ENCODE peak calls at places on chromosomes 3 and 15, in five cellular contexts. S, P, E, R and U are unnamed samples.

GRCh38 chr3:60301142-60301541 is 950.1 kb downstream of the FHIT start:
- DNase-seq in S (no peak), P (peak), E (peak), R (peak), U (no peak)

GRCh38 chr3:134463676-134464611 is 21.8 kb downstream of the ANAPC13 start:
- DNase-seq in S (peak), P (peak), E (peak), R (peak), U (peak)

GRCh38 chr3:86269364-86270155 is 721.4 kb downstream of the VGLL3 start:
- DNase-seq in S (no peak), P (no peak), E (no peak), R (no peak), U (no peak)

GRCh38 chr3:158642005-158642404 is 2.3 kb upstream of the GFM1 start:
- DNase-seq in S (no peak), P (no peak), E (no peak), R (no peak), U (no peak)

GRCh38 chr3:120506828-120507774 is 56.3 kb upstream of the FSTL1 start:
- DNase-seq in S (peak), P (no peak), E (peak), R (peak), U (peak)

GRCh38 chr3:45677045-45677436 is 12.2 kb upstream of the SACM1L start:
- DNase-seq in S (peak), P (peak), E (peak), R (peak), U (peak)

GRCh38 chr3:72894941-72895552 is 7.2 kb downstream of the GXYLT2 start:
- DNase-seq in S (no peak), P (no peak), E (no peak), R (no peak), U (no peak)

GRCh38 chr15:62257991-62258390 is 92.9 kb upstream of the C2CD4B start:
- DNase-seq in S (no peak), P (no peak), E (no peak), R (no peak), U (no peak)

GRCh38 chr3:44915702-44916438 is 41.5 kb downstream of the TGM4 start:
- DNase-seq in S (no peak), P (no peak), E (no peak), R (peak), U (no peak)

GRCh38 chr3:56812749-56813655 is 11.3 kb upstream of the ARHGEF3 start:
- DNase-seq in S (no peak), P (peak), E (peak), R (peak), U (no peak)

GRCh38 chr3:126447456-126448106 is 28.1 kb downstream of the ZXDC start:
- DNase-seq in S (no peak), P (no peak), E (no peak), R (no peak), U (no peak)

GRCh38 chr3:171129827-171130226 is 103.3 kb upstream of the SLC2A2 start:
- DNase-seq in S (no peak), P (peak), E (peak), R (peak), U (peak)

GRCh38 chr3:161343540-161343939 is 27.8 kb downstream of the SPTSSB start:
- DNase-seq in S (no peak), P (no peak), E (no peak), R (no peak), U (no peak)

GRCh38 chr15:57213783-57214366 is 162.4 kb upstream of the CGNL1 start:
- DNase-seq in S (no peak), P (peak), E (no peak), R (peak), U (peak)

GRCh38 chr15:65384895-65385867 is 7.4 kb upstream of the IGDCC3 start:
- DNase-seq in S (peak), P (peak), E (peak), R (peak), U (peak)
- H3K4me3 ChIP-seq in S (no peak), P (peak), E (peak), R (peak), U (no peak)

GRCh38 chr3:46690798-46691197 is 2.7 kb downstream of the ALS2CL start:
- DNase-seq in S (peak), P (peak), E (no peak), R (peak), U (no peak)

GRCh38 chr3:46693038-46693896 is at the start of gene ALS2CL:
- DNase-seq in S (peak), P (peak), E (no peak), R (peak), U (peak)

GRCh38 chr3:46694520-46694919 is 1.0 kb upstream of the ALS2CL start:
- DNase-seq in S (no peak), P (no peak), E (no peak), R (no peak), U (no peak)

GRCh38 chr3:46693897-46694235 is 387 bp upstream of the ALS2CL start:
- DNase-seq in S (peak), P (no peak), E (no peak), R (no peak), U (no peak)

GRCh38 chr3:46692566-46692983 is 904 bp downstream of the ALS2CL start:
- DNase-seq in S (peak), P (peak), E (no peak), R (no peak), U (no peak)
- H3K4me3 ChIP-seq in S (peak), P (peak), E (no peak), R (no peak), U (peak)

GRCh38 chr15:96360581-96361308 is 30.2 kb downstream of the NR2F2 start:
- DNase-seq in S (no peak), P (no peak), E (no peak), R (no peak), U (no peak)
- H3K4me3 ChIP-seq in S (no peak), P (no peak), E (peak), R (peak), U (peak)

GRCh38 chr15:45185069-45185779 is 2.5 kb downstream of the SHF start:
- DNase-seq in S (no peak), P (no peak), E (no peak), R (no peak), U (no peak)
- H3K4me3 ChIP-seq in S (no peak), P (no peak), E (no peak), R (no peak), U (peak)